ENCODE peak calls at places on chromosomes 3 and 15, in nine cellular contexts. A is mesothelial cell of epicardium; R is amniotic stem cell; J is dermis microvascular lymphatic vessel endothelial cell; W is fibroblast of mammary gland; F is stimulated activated naive CD8-positive, alpha-beta T cell treated with anti-CD3 and anti-CD28 coated beads, Interleukin-15, amount 100 ng/mL, for 72 hours; Y is stimulated activated CD8-positive, alpha-beta memory T cell treated with anti-CD3 and anti-CD28 coated beads, Interleukin-7, amount 100 ng/mL, for 1 hour; H is naive B cell; X is effector CD8-positive, alpha-beta T cell. E is an unnamed sample.
A peak's percentile ranks its signal among the peaks of the same experiment; 100 is the strongest.

GRCh38 chr3:48088056-48088748 is 72.0 kb upstream of the MAP4 start:
- DNase-seq in A (no peak), R (no peak), J (peak; percentile 60), W (peak; percentile 25), F (no peak), Y (no peak), H (no peak), X (no peak), E (peak; percentile 39)

GRCh38 chr15:74396445-74397238 is 29.2 kb upstream of the CYP11A1 start:
- DNase-seq in A (no peak), R (no peak), J (no peak), W (peak; percentile 88), F (peak; percentile 77), Y (no peak), H (peak; percentile 90), X (no peak), E (no peak)

GRCh38 chr15:20386198-20386597 is 155.4 kb downstream of the GOLGA6L6 start:
- DNase-seq in A (no peak), R (no peak), J (no peak), W (no peak), F (no peak), Y (no peak), H (no peak), X (no peak), E (no peak)

GRCh38 chr3:69926385-69926784 is 73.1 kb upstream of the SAMMSON start:
- DNase-seq in A (no peak), R (no peak), J (no peak), W (no peak), F (no peak), Y (no peak), H (no peak), X (no peak), E (no peak)

GRCh38 chr15:74180689-74181602 is 7.4 kb downstream of the ISLR start:
- DNase-seq in A (no peak), R (no peak), J (no peak), W (no peak), F (no peak), Y (no peak), H (no peak), X (no peak), E (no peak)

GRCh38 chr3:158725348-158725966 is 6.8 kb downstream of the RARRES1 start:
- DNase-seq in A (no peak), R (peak; percentile 91), J (peak; percentile 93), W (peak; percentile 100), F (no peak), Y (no peak), H (no peak), X (no peak), E (no peak)

GRCh38 chr3:53518495-53518981 is 24.1 kb downstream of the CACNA1D start:
- DNase-seq in A (no peak), R (no peak), J (no peak), W (peak; percentile 24), F (no peak), Y (no peak), H (no peak), X (no peak), E (no peak)

GRCh38 chr3:11847607-11848006 is 922 bp upstream of the TAMM41 start:
- DNase-seq in A (no peak), R (no peak), J (no peak), W (no peak), F (peak; percentile 22), Y (no peak), H (no peak), X (no peak), E (peak; percentile 9)

GRCh38 chr3:114290911-114291901 is 2.6 kb upstream of the TIGIT start:
- DNase-seq in A (peak; percentile 36), R (no peak), J (peak; percentile 57), W (peak; percentile 41), F (peak; percentile 95), Y (peak; percentile 78), H (peak; percentile 86), X (peak; percentile 84), E (peak; percentile 84)

GRCh38 chr3:120274739-120275167 is 10.3 kb downstream of the GPR156 start:
- DNase-seq in A (no peak), R (no peak), J (no peak), W (peak; percentile 42), F (no peak), Y (no peak), H (no peak), X (no peak), E (no peak)

GRCh38 chr3:183428140-183429023 is at the start of gene MCF2L2:
- DNase-seq in A (peak; percentile 32), R (no peak), J (peak; percentile 33), W (peak; percentile 27), F (peak; percentile 88), Y (peak; percentile 24), H (peak; percentile 56), X (peak; percentile 24), E (peak; percentile 81)

GRCh38 chr15:31598620-31599019 is 272.0 kb downstream of the KLF13 start:
- DNase-seq in A (no peak), R (no peak), J (no peak), W (no peak), F (no peak), Y (no peak), H (no peak), X (no peak), E (no peak)

GRCh38 chr3:13708301-13708700 is 159.4 kb downstream of the FBLN2 start:
- DNase-seq in A (peak; percentile 6), R (no peak), J (no peak), W (no peak), F (peak; percentile 6), Y (no peak), H (no peak), X (no peak), E (no peak)

E was measured in OCI-LY7.